ENCODE peak calls at places on chromosomes 2 and 18, in six cellular contexts. B is foreskin fibroblast; K is AG08395; Y is AG09319; D is activated CD8-positive, alpha-beta memory T cell treated with anti-CD3 and anti-CD28 coated beads for 24 hours; X is foreskin melanocyte. J is an unnamed sample.

GRCh38 chr2:232315049-232315922 is 63.3 kb upstream of the ALPP start:
- DNase-seq in B (peak; percentile 93), K (peak; percentile 92), Y (no peak), D (peak; percentile 83), X (peak; percentile 96), J (peak; percentile 5)

GRCh38 chr2:165795011-165795410 is 964 bp upstream of the GALNT3 start:
- DNase-seq in B (no peak), K (no peak), Y (no peak), D (no peak), X (no peak), J (no peak)

GRCh38 chr2:162118166-162119031 is 33.6 kb downstream of the GCG start:
- DNase-seq in B (peak; percentile 93), K (peak; percentile 65), Y (peak; percentile 52), D (no peak), X (no peak), J (peak; percentile 87)

GRCh38 chr18:427005-427404 is 73.5 kb downstream of the COLEC12 start:
- DNase-seq in B (peak; percentile 84), K (peak; percentile 44), Y (peak; percentile 63), D (no peak), X (no peak), J (peak; percentile 30)

GRCh38 chr2:6447209-6447608 is 418.5 kb downstream of the CMPK2 start:
- DNase-seq in B (no peak), K (no peak), Y (no peak), D (no peak), X (no peak), J (no peak)

GRCh38 chr2:240983996-240984498 is 14.4 kb upstream of the SNED1 start:
- DNase-seq in B (peak; percentile 33), K (no peak), Y (no peak), D (no peak), X (no peak), J (no peak)

GRCh38 chr2:199019898-199020507 is 437.7 kb downstream of the SATB2 start:
- DNase-seq in B (peak; percentile 67), K (peak; percentile 44), Y (peak; percentile 41), D (no peak), X (peak; percentile 1), J (peak; percentile 20)

GRCh38 chr2:10877691-10878111 is 34.0 kb upstream of the KCNF1 start:
- DNase-seq in B (peak; percentile 18), K (peak; percentile 38), Y (no peak), D (no peak), X (no peak), J (no peak)

GRCh38 chr2:190636362-190636761 is 12.5 kb upstream of the NAB1 start:
- DNase-seq in B (peak; percentile 70), K (peak; percentile 35), Y (no peak), D (no peak), X (peak; percentile 32), J (peak; percentile 27)